ENCODE peak calls at places on chromosomes 16 and 17, in four cellular contexts. D is AG10803, L is bronchial epithelial cell, Y is lower lobe of right lung. Z is an unnamed sample.

GRCh38 chr17:64323774-64324173 is 60.7 kb upstream of the TEX2 start:
- DNase-seq in D (no peak), L (no peak), Y (no peak), Z (no peak)

GRCh38 chr16:69691980-69692911 is 34.1 kb downstream of the NQO1 start:
- DNase-seq in D (peak; percentile 80), L (peak; percentile 52), Y (no peak), Z (peak; percentile 24)

GRCh38 chr17:27888945-27889344 is 4.2 kb downstream of the LYRM9 start:
- DNase-seq in D (peak; percentile 10), L (no peak), Y (peak; percentile 53), Z (no peak)

GRCh38 chr17:36600936-36601302 is 464 bp upstream of the MRM1 start:
- DNase-seq in D (no peak), L (no peak), Y (no peak), Z (no peak)

GRCh38 chr16:75281826-75282225 is 30.4 kb upstream of the BCAR1 start:
- DNase-seq in D (no peak), L (no peak), Y (no peak), Z (no peak)

GRCh38 chr17:40479754-40480480 is 21.5 kb downstream of the TNS4 start:
- DNase-seq in D (no peak), L (peak; percentile 20), Y (no peak), Z (no peak)

GRCh38 chr16:25006504-25007055 is 8.6 kb downstream of the ARHGAP17 start:
- DNase-seq in D (peak; percentile 62), L (no peak), Y (no peak), Z (peak; percentile 74)

GRCh38 chr17:78390241-78391050 is 12.0 kb downstream of the PGS1 start:
- DNase-seq in D (peak; percentile 99), L (no peak), Y (no peak), Z (peak; percentile 96)

GRCh38 chr17:43634681-43635125 is 27.0 kb downstream of the MEOX1 start:
- DNase-seq in D (no peak), L (peak; percentile 81), Y (no peak), Z (no peak)

GRCh38 chr17:46012506-46013079 is 13.5 kb downstream of the STH start:
- DNase-seq in D (no peak), L (no peak), Y (no peak), Z (no peak)

GRCh38 chr17:55571095-55571494 is 59.8 kb upstream of the SMIM36 start:
- DNase-seq in D (no peak), L (peak; percentile 44), Y (no peak), Z (no peak)

GRCh38 chr17:7575959-7576358 is 3.5 kb upstream of the CD68 start:
- DNase-seq in D (no peak), L (no peak), Y (no peak), Z (no peak)

GRCh38 chr17:6677158-6677831 is 25.7 kb downstream of the C17orf100 start:
- DNase-seq in D (peak; percentile 48), L (no peak), Y (no peak), Z (peak; percentile 35)

GRCh38 chr17:81339180-81339501 is 44.0 kb upstream of the SLC38A10 start:
- DNase-seq in D (no peak), L (no peak), Y (no peak), Z (no peak)

GRCh38 chr17:29159286-29159860 is 20.8 kb downstream of the MYO18A start:
- DNase-seq in D (no peak), L (no peak), Y (no peak), Z (no peak)

GRCh38 chr17:82242698-82242976 is 13.8 kb downstream of the SLC16A3 start:
- DNase-seq in D (no peak), L (no peak), Y (peak; percentile 60), Z (no peak)

GRCh38 chr17:75090871-75091854 is 3.4 kb downstream of the SLC16A5 start:
- DNase-seq in D (no peak), L (no peak), Y (no peak), Z (peak; percentile 69)

GRCh38 chr17:17558431-17558830 is 33.1 kb downstream of the PEMT start:
- DNase-seq in D (no peak), L (no peak), Y (no peak), Z (no peak)

GRCh38 chr16:88430524-88431446 is 22.3 kb upstream of the ZFPM1 start:
- DNase-seq in D (no peak), L (no peak), Y (no peak), Z (no peak)

GRCh38 chr16:30183236-30183960 is at the start of gene CORO1A:
- DNase-seq in D (peak; percentile 64), L (peak; percentile 67), Y (peak; percentile 91), Z (peak; percentile 69)

GRCh38 chr16:51402785-51403184 is 251.7 kb upstream of the SALL1 start:
- DNase-seq in D (peak; percentile 60), L (no peak), Y (no peak), Z (peak; percentile 43)

GRCh38 chr16:25279491-25279890 is 21.8 kb upstream of the ZKSCAN2 start:
- DNase-seq in D (no peak), L (peak; percentile 80), Y (no peak), Z (no peak)

GRCh38 chr17:82978765-82979349 is 100.6 kb upstream of the METRNL start:
- DNase-seq in D (no peak), L (no peak), Y (peak; percentile 70), Z (no peak)

GRCh38 chr17:46020023-46020735 is 21.1 kb downstream of the STH start:
- DNase-seq in D (no peak), L (no peak), Y (no peak), Z (no peak)

GRCh38 chr17:62194401-62194800 is 129.3 kb upstream of the MED13 start:
- DNase-seq in D (no peak), L (no peak), Y (no peak), Z (no peak)

DNA sequence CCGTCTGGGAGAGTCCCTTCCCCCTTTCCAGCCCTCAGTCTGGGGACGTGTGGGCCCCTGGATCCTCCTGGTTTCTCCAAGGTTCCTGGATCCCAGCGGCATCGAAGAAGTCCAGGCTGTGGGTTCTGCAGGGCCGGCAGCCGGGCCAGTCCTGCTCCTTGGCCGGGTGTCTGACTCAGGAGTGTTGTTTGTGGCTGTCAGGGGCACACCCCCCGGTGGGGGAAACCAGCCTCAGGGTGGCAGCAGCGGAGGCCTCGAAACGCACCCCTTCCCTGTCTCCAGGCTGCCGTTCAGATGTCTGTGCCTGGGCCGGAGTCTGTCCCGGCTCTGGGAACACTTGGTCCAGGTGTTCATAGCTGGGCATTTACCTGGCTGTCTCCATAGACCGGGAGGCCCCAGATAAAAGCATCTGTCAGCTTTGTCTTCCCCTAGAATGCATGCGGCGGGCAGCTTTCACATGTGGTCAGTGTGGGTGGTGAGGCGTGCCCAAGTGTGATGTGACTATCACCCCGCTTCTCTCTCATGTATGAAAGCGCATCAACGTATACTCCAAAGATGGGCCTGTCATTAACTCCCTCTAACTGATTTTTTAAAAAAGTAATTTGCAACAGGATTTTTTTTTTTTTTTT is 3.6 kb upstream of the RAP1GAP2 start:
- DNase-seq in D (no peak), L (no peak), Y (no peak), Z (no peak)
- TF ChIP-seq CTCF in D (no peak), L (no peak), Y (no peak), Z (no peak)

GRCh38 chr16:56625943-56626654 is 518 bp downstream of the MT1E start:
- DNase-seq in D (peak; percentile 74), L (no peak), Y (no peak), Z (peak; percentile 74)

GRCh38 chr16:56628486-56629035 is 3.0 kb downstream of the MT1E start:
- DNase-seq in D (peak; percentile 14), L (no peak), Y (no peak), Z (no peak)

GRCh38 chr16:56629531-56629930 is 2.9 kb upstream of the MT1M start:
- DNase-seq in D (no peak), L (no peak), Y (no peak), Z (no peak)

GRCh38 chr16:56625140-56625942 is at the start of gene MT1E:
- DNase-seq in D (peak; percentile 80), L (peak; percentile 50), Y (peak; percentile 88), Z (peak; percentile 96)

DNA sequence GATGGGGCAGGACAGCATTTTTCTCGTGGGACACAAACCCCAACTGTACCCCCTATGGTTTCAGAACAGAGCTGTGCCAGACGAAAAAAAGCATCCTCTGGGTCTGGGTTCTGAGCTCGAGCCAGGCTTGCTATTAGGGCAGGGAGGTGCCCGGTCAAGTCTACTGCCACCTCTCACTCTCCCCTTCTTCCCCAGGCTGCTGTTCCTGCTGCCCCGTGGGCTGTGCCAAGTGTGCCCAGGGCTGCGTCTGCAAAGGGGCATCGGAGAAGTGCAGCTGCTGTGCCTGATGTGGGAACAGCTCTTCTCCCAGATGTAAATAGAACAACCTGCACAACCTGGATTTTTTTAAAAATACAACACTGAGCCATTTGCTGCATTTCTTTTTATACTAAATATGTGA is 1.1 kb downstream of the MT1E start:
- DNase-seq in D (no peak), L (no peak), Y (no peak), Z (no peak)
- TF ChIP-seq CTCF in D (no peak), L (no peak), Y (no peak), Z (no peak)

GRCh38 chr16:50025544-50025931 is 513 bp downstream of the CNEP1R1 start:
- DNase-seq in D (peak; percentile 12), L (peak; percentile 23), Y (no peak), Z (no peak)

GRCh38 chr16:50023626-50024025 is 1.4 kb upstream of the CNEP1R1 start:
- DNase-seq in D (no peak), L (no peak), Y (no peak), Z (no peak)

GRCh38 chr16:50024207-50024606 is 818 bp upstream of the CNEP1R1 start:
- DNase-seq in D (no peak), L (no peak), Y (no peak), Z (no peak)

GRCh38 chr16:50024684-50025543 is at the start of gene CNEP1R1:
- DNase-seq in D (peak; percentile 96), L (peak; percentile 89), Y (peak; percentile 94), Z (peak; percentile 95)

DNA sequence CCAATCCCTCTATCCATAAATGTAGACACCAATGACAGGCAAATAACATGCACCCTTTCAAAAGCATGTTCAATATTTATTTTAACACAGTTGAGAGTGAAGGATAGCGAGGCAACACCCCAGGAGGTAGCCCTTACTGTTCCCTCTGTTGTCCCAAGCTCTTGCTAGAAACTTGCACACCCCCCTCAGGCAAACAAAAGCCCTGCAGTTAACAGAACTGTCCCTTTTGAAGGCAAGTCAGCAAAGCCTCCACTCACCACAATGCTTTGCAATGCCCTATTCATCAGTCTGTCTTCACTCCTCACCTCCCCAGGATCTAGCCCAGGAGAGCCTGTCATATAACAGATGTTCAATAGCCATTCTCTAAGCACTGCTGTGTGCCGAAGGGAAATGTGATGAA is 3.5 kb upstream of the CNEP1R1 start:
- DNase-seq in D (peak; percentile 6), L (no peak), Y (no peak), Z (no peak)
- TF ChIP-seq CTCF in D (peak; percentile 24), L (no peak), Y (no peak), Z (no peak)

GRCh38 chr17:2174048-2174447 is 119.1 kb downstream of the HIC1 start:
- DNase-seq in D (no peak), L (peak; percentile 54), Y (no peak), Z (peak; percentile 46)

GRCh38 chr17:2171725-2172446 is 117.0 kb downstream of the HIC1 start:
- DNase-seq in D (peak; percentile 98), L (peak; percentile 86), Y (peak; percentile 69), Z (peak; percentile 95)

GRCh38 chr17:2173005-2173404 is 118.1 kb downstream of the HIC1 start:
- DNase-seq in D (peak; percentile 86), L (no peak), Y (no peak), Z (peak; percentile 47)

GRCh38 chr17:2172447-2172938 is 117.6 kb downstream of the HIC1 start:
- DNase-seq in D (peak; percentile 78), L (peak; percentile 81), Y (no peak), Z (peak; percentile 85)

GRCh38 chr17:2170023-2170422 is 115.1 kb downstream of the HIC1 start:
- DNase-seq in D (no peak), L (no peak), Y (no peak), Z (no peak)
- TF ChIP-seq CTCF in D (no peak), L (peak; percentile 15), Y (peak; percentile 22), Z (no peak)